ENCODE peak calls at places on chromosomes 1 and 21, in five cellular contexts. F is iris pigment epithelial cell, T is uterus, C is EH, K is psoas muscle. G is an unnamed sample.

GRCh38 chr1:96808186-96808585 is 86.6 kb downstream of the PTBP2 start:
- DNase-seq in F (peak), T (no peak), C (no peak), K (no peak), G (no peak)

GRCh38 chr1:96845464-96845863 is 123.9 kb downstream of the PTBP2 start:
- DNase-seq in F (peak), T (no peak), C (peak), K (no peak), G (no peak)

GRCh38 chr1:35659589-35659988 is 18.3 kb upstream of the PSMB2 start:
- DNase-seq in F (no peak), T (no peak), C (no peak), K (no peak), G (no peak)

GRCh38 chr21:39314155-39315027 is 959 bp upstream of the BRWD1 start:
- DNase-seq in F (peak), T (peak), C (peak), K (peak), G (peak)

GRCh38 chr1:47390843-47391242 is 25.2 kb upstream of the FOXE3 start:
- DNase-seq in F (no peak), T (no peak), C (no peak), K (no peak), G (no peak)

GRCh38 chr1:28592314-28593071 is 428 bp downstream of the RAB42 start:
- DNase-seq in F (no peak), T (peak), C (peak), K (no peak), G (no peak)

GRCh38 chr1:68777850-68778249 is 281.0 kb upstream of the DEPDC1 start:
- DNase-seq in F (no peak), T (no peak), C (no peak), K (no peak), G (no peak)

GRCh38 chr1:245788269-245788668 is 633.5 kb downstream of the KIF26B start:
- DNase-seq in F (peak), T (peak), C (peak), K (no peak), G (no peak)

GRCh38 chr1:222048030-222048632 is 306.2 kb upstream of the DUSP10 start:
- DNase-seq in F (peak), T (no peak), C (peak), K (no peak), G (no peak)

GRCh38 chr1:234499119-234500039 is 20.4 kb upstream of the TARBP1 start:
- DNase-seq in F (peak), T (peak), C (peak), K (peak), G (peak)

GRCh38 chr21:33441489-33442477 is 38.0 kb downstream of the TMEM50B start:
- DNase-seq in F (peak), T (no peak), C (peak), K (peak), G (no peak)

GRCh38 chr1:3070304-3070653 is 1.3 kb downstream of the PRDM16 start:
- DNase-seq in F (no peak), T (no peak), C (no peak), K (peak), G (no peak)

GRCh38 chr21:44082648-44083436 is 24.4 kb upstream of the PWP2 start:
- DNase-seq in F (no peak), T (no peak), C (no peak), K (no peak), G (no peak)

GRCh38 chr1:236421022-236421421 is 26.9 kb downstream of the EDARADD start:
- DNase-seq in F (peak), T (no peak), C (peak), K (no peak), G (no peak)

GRCh38 chr1:28508435-28508754 is 2.6 kb downstream of the RCC1 start:
- DNase-seq in F (no peak), T (no peak), C (peak), K (no peak), G (no peak)

GRCh38 chr1:3688356-3688755 is 36.0 kb downstream of the TP73 start:
- DNase-seq in F (no peak), T (no peak), C (peak), K (no peak), G (no peak)

GRCh38 chr1:14809186-14809981 is 210.9 kb downstream of the KAZN start:
- DNase-seq in F (no peak), T (no peak), C (no peak), K (no peak), G (no peak)

GRCh38 chr1:26225033-26225831 is 8.8 kb upstream of the CEP85 start:
- DNase-seq in F (peak), T (peak), C (peak), K (peak), G (peak)

GRCh38 chr1:47997289-47998200 is at the start of gene TRABD2B:
- DNase-seq in F (peak), T (peak), C (peak), K (peak), G (peak)

GRCh38 chr1:90745972-90746371 is 28.9 kb upstream of the BARHL2 start:
- DNase-seq in F (no peak), T (no peak), C (no peak), K (no peak), G (no peak)

GRCh38 chr1:236654957-236655356 is 31.3 kb upstream of the ACTN2 start:
- DNase-seq in F (no peak), T (no peak), C (peak), K (no peak), G (no peak)

GRCh38 chr1:205514211-205515142 is 10.0 kb downstream of the CDK18 start:
- DNase-seq in F (no peak), T (no peak), C (no peak), K (no peak), G (no peak)

GRCh38 chr1:17683551-17683950 is 71.6 kb upstream of the ACTL8 start:
- DNase-seq in F (no peak), T (no peak), C (no peak), K (no peak), G (no peak)